ENCODE peak calls at places on chromosomes 2 and 18, in seven cellular contexts. Y, O, P, G, Q, K and B are unnamed samples.

GRCh38 chr2:96412307-96413066 is 76.9 kb downstream of the NCAPH start:
- ATAC-seq in Y (peak; percentile 44), O (no peak), P (no peak), G (no peak), Q (peak; percentile 53), K (no peak), B (no peak)

GRCh38 chr2:205139822-205140612 is 542.3 kb upstream of the NRP2 start:
- ATAC-seq in Y (no peak), O (peak; percentile 51), P (peak; percentile 62), G (peak; percentile 39), Q (no peak), K (no peak), B (peak; percentile 68)

GRCh38 chr18:35571138-35571537 is 10.4 kb upstream of the GALNT1 start:
- ATAC-seq in Y (no peak), O (no peak), P (no peak), G (no peak), Q (no peak), K (no peak), B (no peak)

GRCh38 chr18:47260924-47261701 is 9.7 kb upstream of the SKOR2 start:
- ATAC-seq in Y (no peak), O (no peak), P (no peak), G (no peak), Q (no peak), K (no peak), B (no peak)

GRCh38 chr18:48084041-48084757 is 153.7 kb upstream of the SMAD2 start:
- ATAC-seq in Y (peak; percentile 12), O (no peak), P (no peak), G (no peak), Q (no peak), K (no peak), B (no peak)

GRCh38 chr2:47598476-47598875 is 184.5 kb upstream of the MSH6 start:
- ATAC-seq in Y (no peak), O (no peak), P (no peak), G (no peak), Q (no peak), K (no peak), B (no peak)

GRCh38 chr2:180677200-180677599 is 303.2 kb upstream of the UBE2E3 start:
- ATAC-seq in Y (no peak), O (no peak), P (no peak), G (no peak), Q (no peak), K (no peak), B (no peak)

GRCh38 chr2:100822587-100823248 is 2.8 kb downstream of the NPAS2 start:
- ATAC-seq in Y (no peak), O (no peak), P (peak; percentile 43), G (no peak), Q (peak; percentile 82), K (peak; percentile 61), B (no peak)

GRCh38 chr18:48581941-48582340 is 43.1 kb downstream of the CTIF start:
- ATAC-seq in Y (no peak), O (no peak), P (no peak), G (no peak), Q (no peak), K (no peak), B (no peak)

GRCh38 chr2:200226652-200227426 is 79.7 kb upstream of the SPATS2L start:
- ATAC-seq in Y (no peak), O (no peak), P (peak; percentile 92), G (no peak), Q (no peak), K (peak; percentile 88), B (no peak)

GRCh38 chr18:23900979-23901378 is 113.6 kb upstream of the TTC39C start:
- ATAC-seq in Y (no peak), O (no peak), P (no peak), G (no peak), Q (no peak), K (no peak), B (no peak)

GRCh38 chr18:730692-731091 is 18.3 kb upstream of the ENOSF1 start:
- ATAC-seq in Y (no peak), O (no peak), P (no peak), G (no peak), Q (no peak), K (no peak), B (no peak)

GRCh38 chr2:134193006-134193405 is 60.9 kb upstream of the MGAT5 start:
- ATAC-seq in Y (no peak), O (no peak), P (no peak), G (no peak), Q (no peak), K (no peak), B (no peak)

GRCh38 chr2:18413794-18414396 is 146.6 kb downstream of the RDH14 start:
- ATAC-seq in Y (peak; percentile 43), O (peak; percentile 61), P (peak; percentile 84), G (peak; percentile 94), Q (peak; percentile 84), K (peak; percentile 95), B (peak; percentile 91)

GRCh38 chr2:37837576-37838335 is 87.3 kb upstream of the RMDN2 start:
- ATAC-seq in Y (peak; percentile 21), O (peak; percentile 54), P (peak; percentile 89), G (peak; percentile 66), Q (peak; percentile 21), K (peak; percentile 86), B (peak; percentile 87)

GRCh38 chr18:71450258-71450657 is 1093.9 kb downstream of the CBLN2 start:
- ATAC-seq in Y (no peak), O (no peak), P (no peak), G (no peak), Q (no peak), K (no peak), B (no peak)